ENCODE peak calls at places on chromosomes 11 and 22, in four cellular contexts. C is AG09319, T is posterior cingulate gyrus, O is foreskin melanocyte. B is an unnamed sample.

GRCh38 chr11:121652982-121653381 is 200.2 kb upstream of the SORL1-AS1 start:
- DNase-seq in T (no peak), O (no peak), C (no peak), B (no peak)

GRCh38 chr11:72591785-72592490 is 82.3 kb downstream of the PDE2A start:
- DNase-seq in C (no peak), O (no peak), T (peak), B (no peak)

GRCh38 chr11:93028959-93029536 is 59.6 kb downstream of the MTNR1B start:
- DNase-seq in T (no peak), C (no peak), O (no peak), B (no peak)

GRCh38 chr11:122741613-122742012 is 86.1 kb downstream of the UBASH3B start:
- DNase-seq in C (no peak), O (no peak), T (no peak), B (peak)

GRCh38 chr11:86914836-86915519 is 40.2 kb downstream of the FZD4 start:
- DNase-seq in C (no peak), T (no peak), O (no peak), B (no peak)

GRCh38 chr11:58927393-58928081 is 11.8 kb upstream of the GLYATL1 start:
- DNase-seq in C (no peak), T (no peak), O (no peak), B (no peak)

GRCh38 chr11:118916842-118917388 is 8.8 kb downstream of the BCL9L start:
- DNase-seq in C (peak), O (no peak), T (no peak), B (peak)

GRCh38 chr22:50053861-50054260 is 4.2 kb downstream of the TTLL8 start:
- DNase-seq in O (no peak), C (no peak), T (no peak), B (no peak)

GRCh38 chr22:24525416-24526037 is 29.4 kb downstream of the GUCD1 start:
- DNase-seq in C (peak), T (peak), O (peak), B (peak)

GRCh38 chr11:119699227-119699626 is 29.8 kb downstream of the NECTIN1 start:
- DNase-seq in C (no peak), O (no peak), T (no peak), B (no peak)

GRCh38 chr11:298406-299065 is 790 bp downstream of the IFITM5 start:
- DNase-seq in O (no peak), T (no peak), C (no peak), B (no peak)

GRCh38 chr11:101835465-101836063 is 79.2 kb upstream of the CEP126 start:
- DNase-seq in T (no peak), O (no peak), C (no peak), B (no peak)

GRCh38 chr11:124586247-124586860 is 16.6 kb downstream of the OR8A1 start:
- DNase-seq in T (peak), C (peak), O (peak), B (peak)

GRCh38 chr11:36093548-36093947 is 149.7 kb downstream of the LDLRAD3 start:
- DNase-seq in T (no peak), O (no peak), C (no peak), B (no peak)

GRCh38 chr11:1390603-1391164 is 950 bp downstream of the BRSK2 start:
- DNase-seq in C (no peak), T (no peak), O (no peak), B (no peak)

GRCh38 chr11:67290801-67291200 is 1.7 kb downstream of the ANKRD13D start:
- DNase-seq in C (no peak), O (no peak), T (no peak), B (no peak)

GRCh38 chr11:67634366-67635230 is 4.9 kb upstream of the NUDT8 start:
- DNase-seq in O (no peak), T (no peak), C (no peak), B (no peak)

B was measured in NCI-H226.